ENCODE peak calls at places on chromosomes 1 and 21, in seven cellular contexts. G is DND-41; C is psoas muscle; S is stimulated activated naive CD8-positive, alpha-beta T cell treated with anti-CD3 and anti-CD28 coated beads, Interleukin-15, Interleukin-2, amounts not matched to agents 100 U/mL and 50 U/mL, for 24 hours; M is central memory CD4-positive, alpha-beta T cell; B is activated CD8-positive, alpha-beta memory T cell treated with anti-CD3 and anti-CD28 coated beads, Interleukin-2, amount 10 ng/mL, durations not matched to agents 7 days and 5 days; K is stimulated activated naive CD4-positive, alpha-beta T cell. W is an unnamed sample.
A peak's percentile ranks its signal among the peaks of the same experiment; 100 is the strongest.

GRCh38 chr1:215226755-215227154 is 144.2 kb downstream of the KCNK2 start:
- DNase-seq in K (no peak), B (no peak), M (no peak), G (no peak), C (no peak), S (no peak), W (no peak)

GRCh38 chr1:7589774-7590425 is 181.2 kb upstream of the VAMP3 start:
- DNase-seq in B (no peak), C (no peak), S (no peak), K (no peak), G (no peak), M (no peak), W (no peak)

GRCh38 chr21:45571641-45572040 is 29.4 kb upstream of the SLC19A1 start:
- DNase-seq in G (no peak), S (no peak), B (no peak), C (no peak), K (no peak), M (no peak), W (no peak)

GRCh38 chr1:201145132-201145531 is 9.1 kb downstream of the TMEM9 start:
- DNase-seq in B (no peak), C (no peak), K (no peak), S (no peak), M (no peak), G (no peak), W (no peak)

GRCh38 chr1:42962641-42963377 is 4.1 kb upstream of the SLC2A1 start:
- DNase-seq in S (no peak), M (no peak), B (no peak), C (no peak), K (no peak), G (no peak), W (no peak)

GRCh38 chr21:45325206-45326168 is 37.8 kb upstream of the POFUT2 start:
- DNase-seq in K (no peak), S (no peak), G (no peak), C (no peak), B (no peak), M (no peak), W (no peak)

GRCh38 chr1:21901473-21901847 is 35.6 kb downstream of the HSPG2 start:
- DNase-seq in M (no peak), G (no peak), S (no peak), B (no peak), K (no peak), C (peak; percentile 74), W (no peak)

GRCh38 chr1:233662503-233663105 is 48.7 kb downstream of the KCNK1 start:
- DNase-seq in M (no peak), K (no peak), S (no peak), G (no peak), C (no peak), B (no peak), W (no peak)

GRCh38 chr1:204155881-204156280 is 4.0 kb upstream of the ETNK2 start:
- DNase-seq in M (no peak), G (no peak), C (no peak), B (no peak), S (no peak), K (no peak), W (no peak)

GRCh38 chr1:117098287-117098890 is 23.2 kb downstream of the TRIM45 start:
- DNase-seq in B (no peak), C (no peak), M (no peak), K (no peak), S (no peak), G (no peak), W (no peak)

GRCh38 chr1:6373961-6374720 is 19.4 kb downstream of the ACOT7 start:
- DNase-seq in C (no peak), B (no peak), S (no peak), K (no peak), M (no peak), G (no peak), W (no peak)

GRCh38 chr21:42841156-42841915 is 38.0 kb downstream of the WDR4 start:
- DNase-seq in G (peak; percentile 3), S (no peak), C (no peak), M (no peak), K (no peak), B (peak; percentile 31), W (no peak)

GRCh38 chr21:42312626-42313104 is 2.5 kb downstream of the TFF3 start:
- DNase-seq in G (no peak), B (peak; percentile 29), C (no peak), S (no peak), K (no peak), M (no peak), W (no peak)

GRCh38 chr21:34862951-34863350 is 186.2 kb downstream of the RUNX1 start:
- DNase-seq in M (no peak), K (no peak), G (no peak), C (no peak), B (no peak), S (no peak), W (no peak)

GRCh38 chr1:165497444-165498013 is 46.3 kb upstream of the LRRC52 start:
- DNase-seq in S (no peak), C (no peak), G (no peak), M (no peak), B (no peak), K (no peak), W (no peak)

GRCh38 chr21:21547368-21547953 is 549.3 kb downstream of the NCAM2 start:
- DNase-seq in M (no peak), G (no peak), S (no peak), K (no peak), C (no peak), B (no peak), W (no peak)

GRCh38 chr1:51264470-51264869 is 28.4 kb downstream of the RNF11 start:
- DNase-seq in M (no peak), C (no peak), B (no peak), G (no peak), S (no peak), K (no peak), W (no peak)

GRCh38 chr1:36349241-36349671 is 25.8 kb upstream of the EVA1B start:
- DNase-seq in M (no peak), C (no peak), K (no peak), S (no peak), B (no peak), G (no peak), W (no peak)

W was measured in pancreas.